ENCODE peak calls at places on chromosomes 5 and 9, in seven cellular contexts. Z, J, G, S, V, R and Q are unnamed samples.
A peak's percentile ranks its signal among the peaks of the same experiment; 100 is the strongest.

GRCh38 chr9:37309136-37309535 is 113.4 kb upstream of the GRHPR start:
- DNase-seq in Z (peak; percentile 6), J (no peak), G (peak; percentile 9), S (no peak), V (peak; percentile 36), R (no peak), Q (no peak)

GRCh38 chr9:76704601-76705204 is 59.5 kb upstream of the PCA3 start:
- DNase-seq in Z (peak; percentile 85), J (peak; percentile 9), G (peak; percentile 68), S (peak; percentile 82), V (peak; percentile 67), R (no peak), Q (peak; percentile 78)

GRCh38 chr9:111052831-111053230 is 14.6 kb upstream of the LPAR1 start:
- DNase-seq in Z (peak; percentile 9), J (no peak), G (peak; percentile 78), S (no peak), V (no peak), R (no peak), Q (no peak)

GRCh38 chr9:26216702-26217101 is 538.5 kb upstream of the TUSC1 start:
- DNase-seq in Z (no peak), J (no peak), G (no peak), S (no peak), V (peak; percentile 43), R (no peak), Q (peak; percentile 54)

GRCh38 chr5:162948677-162949076 is 488.7 kb upstream of the CCNG1 start:
- DNase-seq in Z (no peak), J (no peak), G (no peak), S (no peak), V (no peak), R (no peak), Q (no peak)

GRCh38 chr5:302951-303350 is 18.6 kb upstream of the AHRR start:
- DNase-seq in Z (no peak), J (no peak), G (no peak), S (no peak), V (no peak), R (no peak), Q (no peak)

GRCh38 chr9:91222457-91222856 is 139.3 kb downstream of the AUH start:
- DNase-seq in Z (no peak), J (no peak), G (no peak), S (no peak), V (no peak), R (no peak), Q (no peak)

GRCh38 chr5:149129181-149129580 is 12.1 kb upstream of the ABLIM3 start:
- DNase-seq in Z (no peak), J (no peak), G (no peak), S (peak; percentile 43), V (no peak), R (no peak), Q (no peak)

GRCh38 chr9:70259512-70259802 is 679 bp downstream of the SMC5 start:
- DNase-seq in Z (no peak), J (no peak), G (no peak), S (no peak), V (no peak), R (no peak), Q (peak; percentile 51)

GRCh38 chr5:150138551-150139265 is 16.9 kb downstream of the PDGFRB start:
- DNase-seq in Z (peak; percentile 94), J (peak; percentile 22), G (peak; percentile 83), S (peak; percentile 91), V (no peak), R (peak; percentile 83), Q (no peak)

GRCh38 chr5:204966-205670 is 12.8 kb downstream of the CCDC127 start:
- DNase-seq in Z (no peak), J (no peak), G (no peak), S (no peak), V (no peak), R (no peak), Q (no peak)

GRCh38 chr5:134438641-134439621 is 27.2 kb upstream of the CDKN2AIPNL start:
- DNase-seq in Z (peak; percentile 78), J (no peak), G (peak; percentile 79), S (peak; percentile 89), V (no peak), R (no peak), Q (no peak)

GRCh38 chr5:64074533-64074932 is 91.1 kb upstream of the RNF180 start:
- DNase-seq in Z (peak; percentile 24), J (no peak), G (peak; percentile 29), S (peak; percentile 65), V (peak; percentile 33), R (no peak), Q (peak; percentile 69)

GRCh38 chr9:35071814-35072460 is 488 bp downstream of the VCP start:
- DNase-seq in Z (peak; percentile 61), J (peak; percentile 72), G (peak; percentile 86), S (peak; percentile 93), V (peak; percentile 89), R (peak; percentile 89), Q (peak; percentile 93)

GRCh38 chr5:124659798-124660197 is 86.6 kb downstream of the ZNF608 start:
- DNase-seq in Z (no peak), J (no peak), G (no peak), S (no peak), V (no peak), R (no peak), Q (no peak)

GRCh38 chr5:2659071-2659470 is 92.4 kb downstream of the IRX2 start:
- DNase-seq in Z (no peak), J (no peak), G (no peak), S (no peak), V (no peak), R (no peak), Q (no peak)

GRCh38 chr5:38667499-38667776 is 111.0 kb upstream of the LIFR start:
- DNase-seq in Z (no peak), J (no peak), G (no peak), S (no peak), V (no peak), R (no peak), Q (no peak)

GRCh38 chr5:128264567-128264966 is 181.0 kb downstream of the SLC12A2 start:
- DNase-seq in Z (no peak), J (no peak), G (no peak), S (no peak), V (no peak), R (no peak), Q (no peak)

GRCh38 chr5:139141841-139142240 is 56.3 kb downstream of the SIL1 start:
- DNase-seq in Z (no peak), J (peak; percentile 10), G (peak; percentile 79), S (no peak), V (no peak), R (no peak), Q (no peak)

GRCh38 chr9:2570615-2571479 is 50.7 kb upstream of the VLDLR start:
- DNase-seq in Z (peak; percentile 92), J (no peak), G (peak; percentile 87), S (peak; percentile 2), V (peak; percentile 89), R (no peak), Q (peak; percentile 93)

GRCh38 chr5:55226934-55227737 is at the start of gene MCIDAS:
- DNase-seq in Z (peak; percentile 57), J (no peak), G (peak; percentile 60), S (peak; percentile 76), V (peak; percentile 82), R (peak; percentile 86), Q (peak; percentile 47)